ENCODE peak calls at places on chromosomes 5 and 9, in four cellular contexts. One of them, this sample, is unnamed.

GRCh38 chr5:151864349-151864748 is 60.3 kb downstream of the GLRA1 start:
- DNase-seq in T-helper 2 cell: no peak
- DNase-seq in GM04504: no peak
- DNase-seq in fibroblast of the conjunctiva: no peak
- DNase-seq in this sample: no peak

GRCh38 chr5:10201223-10201868 is 48.3 kb downstream of the ATPSCKMT start:
- DNase-seq in T-helper 2 cell: no peak
- DNase-seq in GM04504: no peak
- DNase-seq in fibroblast of the conjunctiva: no peak
- DNase-seq in this sample: no peak

GRCh38 chr9:112135706-112136105 is 39.4 kb downstream of the SUSD1 start:
- DNase-seq in T-helper 2 cell: no peak
- DNase-seq in GM04504: no peak
- DNase-seq in fibroblast of the conjunctiva: no peak
- DNase-seq in this sample: no peak

GRCh38 chr5:988316-988715 is 20.3 kb upstream of the NKD2 start:
- DNase-seq in T-helper 2 cell: no peak
- DNase-seq in GM04504: no peak
- DNase-seq in fibroblast of the conjunctiva: no peak
- DNase-seq in this sample: no peak

GRCh38 chr5:61806491-61807020 is 474.5 kb downstream of the ZSWIM6 start:
- DNase-seq in T-helper 2 cell: no peak
- DNase-seq in GM04504: no peak
- DNase-seq in fibroblast of the conjunctiva: no peak
- DNase-seq in this sample: no peak

GRCh38 chr9:135282001-135282731 is 194.7 kb downstream of the OLFM1 start:
- DNase-seq in T-helper 2 cell: no peak
- DNase-seq in GM04504: no peak
- DNase-seq in fibroblast of the conjunctiva: no peak
- DNase-seq in this sample: peak; percentile 18

GRCh38 chr5:158640581-158640980 is 459.1 kb downstream of the EBF1 start:
- DNase-seq in T-helper 2 cell: no peak
- DNase-seq in GM04504: no peak
- DNase-seq in fibroblast of the conjunctiva: no peak
- DNase-seq in this sample: peak; percentile 69

GRCh38 chr9:38067892-38068615 is 973 bp downstream of the SHB start:
- DNase-seq in T-helper 2 cell: no peak
- DNase-seq in GM04504: no peak
- DNase-seq in fibroblast of the conjunctiva: no peak
- DNase-seq in this sample: no peak

GRCh38 chr9:90921104-90921503 is 119.5 kb downstream of the SYK start:
- DNase-seq in T-helper 2 cell: no peak
- DNase-seq in GM04504: no peak
- DNase-seq in fibroblast of the conjunctiva: peak; percentile 36
- DNase-seq in this sample: no peak

GRCh38 chr5:129003232-129003631 is 37.9 kb downstream of the SLC27A6 start:
- DNase-seq in T-helper 2 cell: no peak
- DNase-seq in GM04504: no peak
- DNase-seq in fibroblast of the conjunctiva: no peak
- DNase-seq in this sample: peak; percentile 25

GRCh38 chr9:121738969-121739368 is 87.5 kb downstream of the DAB2IP start:
- DNase-seq in T-helper 2 cell: no peak
- DNase-seq in GM04504: no peak
- DNase-seq in fibroblast of the conjunctiva: peak; percentile 45
- DNase-seq in this sample: no peak

GRCh38 chr9:136045595-136046554 is 49.2 kb downstream of the NACC2 start:
- DNase-seq in T-helper 2 cell: no peak
- DNase-seq in GM04504: peak; percentile 64
- DNase-seq in fibroblast of the conjunctiva: no peak
- DNase-seq in this sample: no peak

GRCh38 chr5:144473650-144474049 is 303.0 kb downstream of the KCTD16 start:
- DNase-seq in T-helper 2 cell: no peak
- DNase-seq in GM04504: no peak
- DNase-seq in fibroblast of the conjunctiva: no peak
- DNase-seq in this sample: no peak